ENCODE peak calls at places on chromosomes 3 and 15, in five cellular contexts. D is tibial artery; U is CD4-positive, alpha-beta T cell; V is HFFc6; T is iris pigment epithelial cell. Z is an unnamed sample.

GRCh38 chr15:30055604-30056003 is 27.2 kb upstream of the GOLGA8J start:
- DNase-seq in D (no peak), U (no peak), V (no peak), T (no peak), Z (no peak)

GRCh38 chr15:93980149-93980911 is 251.0 kb upstream of the MCTP2 start:
- DNase-seq in D (no peak), U (no peak), V (no peak), T (no peak), Z (no peak)

GRCh38 chr3:156474560-156475389 is 80.1 kb downstream of the SSR3 start:
- DNase-seq in D (no peak), U (no peak), V (no peak), T (peak), Z (no peak)

GRCh38 chr3:57077630-57078365 is 17.3 kb downstream of the SPATA12 start:
- DNase-seq in D (no peak), U (no peak), V (no peak), T (no peak), Z (no peak)

GRCh38 chr3:88032245-88032644 is 26.6 kb downstream of the CGGBP1 start:
- DNase-seq in D (no peak), U (no peak), V (no peak), T (no peak), Z (no peak)

GRCh38 chr3:149390772-149391212 is 13.3 kb upstream of the TM4SF1 start:
- DNase-seq in D (no peak), U (no peak), V (peak), T (no peak), Z (no peak)

GRCh38 chr3:105523496-105523895 is 156.8 kb downstream of the ALCAM start:
- DNase-seq in D (no peak), U (no peak), V (peak), T (peak), Z (no peak)

GRCh38 chr15:90402230-90402629 is 14.2 kb downstream of the IQGAP1 start:
- DNase-seq in D (peak), U (no peak), V (peak), T (peak), Z (no peak)

GRCh38 chr15:76439542-76439941 is 103.0 kb downstream of the ISL2 start:
- DNase-seq in D (no peak), U (no peak), V (no peak), T (no peak), Z (no peak)

GRCh38 chr15:71115567-71116351 is 488 bp downstream of the THSD4 start:
- DNase-seq in D (peak), U (no peak), V (no peak), T (peak), Z (no peak)

GRCh38 chr3:113804701-113805100 is 33.9 kb upstream of the GRAMD1C start:
- DNase-seq in D (no peak), U (no peak), V (no peak), T (no peak), Z (no peak)

GRCh38 chr15:65655026-65655425 is 33.3 kb downstream of the SLC24A1 start:
- DNase-seq in D (no peak), U (no peak), V (peak), T (peak), Z (no peak)

Z was measured in T-cell.